ENCODE peak calls at places on chromosomes 1 and 21, in seven cellular contexts. Q is AG10803, E is GM20000, U is GM12892, L is T-cell, F is AG09319, B is brain microvascular endothelial cell. Y is an unnamed sample.

GRCh38 chr1:15172405-15173259 is 19.1 kb downstream of the TMEM51 start:
- DNase-seq in Q (peak), U (no peak), B (peak), E (no peak), L (no peak), F (no peak), Y (no peak)

GRCh38 chr1:171740987-171741871 is 636 bp downstream of the VAMP4 start:
- DNase-seq in L (peak), U (no peak), Q (peak), F (no peak), B (peak), E (peak), Y (peak)

GRCh38 chr1:188782220-188782841 is 1695.3 kb downstream of the BRINP3 start:
- DNase-seq in B (peak), F (no peak), U (no peak), E (peak), L (no peak), Q (no peak), Y (peak)

GRCh38 chr1:151970641-151971040 is 23.0 kb downstream of the S100A10 start:
- DNase-seq in F (no peak), Q (no peak), U (no peak), B (no peak), E (no peak), L (no peak), Y (no peak)

GRCh38 chr1:28193701-28194161 is 17.2 kb upstream of the PTAFR start:
- DNase-seq in U (no peak), E (no peak), Q (no peak), F (no peak), L (no peak), B (no peak), Y (no peak)

GRCh38 chr1:30764939-30765582 is 7.5 kb upstream of the LAPTM5 start:
- DNase-seq in E (peak), F (no peak), L (no peak), U (peak), B (no peak), Q (no peak), Y (no peak)

GRCh38 chr1:226619031-226619430 is 70.5 kb downstream of the STUM start:
- DNase-seq in B (no peak), E (no peak), L (no peak), Q (no peak), U (no peak), F (no peak), Y (no peak)

GRCh38 chr1:246815693-246816270 is 91.6 kb downstream of the SCCPDH start:
- DNase-seq in E (peak), F (no peak), U (no peak), L (no peak), B (no peak), Q (no peak), Y (no peak)

GRCh38 chr1:84433253-84434080 is 35.2 kb downstream of the DNASE2B start:
- DNase-seq in Q (peak), L (peak), F (peak), U (no peak), E (peak), B (peak), Y (peak)

GRCh38 chr1:101683136-101683535 is 313.6 kb downstream of the OLFM3 start:
- DNase-seq in L (no peak), E (no peak), Q (no peak), B (no peak), U (no peak), F (no peak), Y (no peak)

GRCh38 chr1:8443558-8444194 is 125.8 kb downstream of the SLC45A1 start:
- DNase-seq in B (no peak), L (no peak), Q (no peak), E (no peak), F (no peak), U (no peak), Y (peak)

GRCh38 chr1:29197590-29197924 is 15.9 kb upstream of the SRSF4 start:
- DNase-seq in Q (peak), E (peak), B (peak), F (no peak), U (peak), L (peak), Y (peak)

GRCh38 chr1:25871086-25871703 is 4.3 kb downstream of the PAQR7 start:
- DNase-seq in B (no peak), L (no peak), E (no peak), U (no peak), F (no peak), Q (no peak), Y (no peak)

GRCh38 chr1:159009287-159009686 is 420 bp upstream of the IFI16 start:
- DNase-seq in E (no peak), B (no peak), Q (no peak), F (no peak), U (no peak), L (no peak), Y (no peak)

GRCh38 chr1:96721382-96722160 is at the start of gene PTBP2:
- DNase-seq in B (peak), E (peak), U (peak), L (peak), F (peak), Q (peak), Y (peak)

GRCh38 chr21:42721341-42721824 is 68.0 kb downstream of the PDE9A start:
- DNase-seq in Q (peak), L (no peak), B (no peak), E (no peak), F (no peak), U (no peak), Y (no peak)

GRCh38 chr1:208118306-208118705 is 125.9 kb downstream of the PLXNA2 start:
- DNase-seq in B (no peak), L (no peak), F (no peak), Q (no peak), U (no peak), E (no peak), Y (no peak)